ENCODE peak calls at places on chromosome 17, in eight cellular contexts. One of them, this sample, is unnamed.

GRCh38 chr17:64662774-64663367 is 764 bp upstream of the SMURF2 start:
- DNase-seq in activated CD8-positive, alpha-beta memory T cell treated with anti-CD3 and anti-CD28 coated beads, Interleukin-2, amount 50 U/mL, for 4 hours: no peak
- DNase-seq in ACHN: no peak
- DNase-seq in left cardiac atrium: no peak
- DNase-seq in renal cortical epithelial cell: no peak
- DNase-seq in LoVo: no peak
- DNase-seq in T1000: no peak
- DNase-seq in stimulated activated CD4-positive, alpha-beta T cell treated with anti-CD3 and anti-CD28 coated beads, Interleukin-15, amount 100 ng/mL, for 24 hours: no peak
- DNase-seq in this sample: no peak

GRCh38 chr17:47987240-47987835 is 16.4 kb downstream of the CDK5RAP3 start:
- DNase-seq in activated CD8-positive, alpha-beta memory T cell treated with anti-CD3 and anti-CD28 coated beads, Interleukin-2, amount 50 U/mL, for 4 hours: no peak
- DNase-seq in ACHN: no peak
- DNase-seq in left cardiac atrium: no peak
- DNase-seq in renal cortical epithelial cell: peak
- DNase-seq in LoVo: no peak
- DNase-seq in T1000: peak
- DNase-seq in stimulated activated CD4-positive, alpha-beta T cell treated with anti-CD3 and anti-CD28 coated beads, Interleukin-15, amount 100 ng/mL, for 24 hours: no peak
- DNase-seq in this sample: no peak

GRCh38 chr17:42182927-42183734 is 2.1 kb downstream of the HCRT start:
- DNase-seq in activated CD8-positive, alpha-beta memory T cell treated with anti-CD3 and anti-CD28 coated beads, Interleukin-2, amount 50 U/mL, for 4 hours: no peak
- DNase-seq in ACHN: peak
- DNase-seq in left cardiac atrium: no peak
- DNase-seq in renal cortical epithelial cell: peak
- DNase-seq in LoVo: peak
- DNase-seq in T1000: no peak
- DNase-seq in stimulated activated CD4-positive, alpha-beta T cell treated with anti-CD3 and anti-CD28 coated beads, Interleukin-15, amount 100 ng/mL, for 24 hours: no peak
- DNase-seq in this sample: no peak

GRCh38 chr17:1906622-1907021 is 76.8 kb downstream of the RPA1 start:
- DNase-seq in activated CD8-positive, alpha-beta memory T cell treated with anti-CD3 and anti-CD28 coated beads, Interleukin-2, amount 50 U/mL, for 4 hours: no peak
- DNase-seq in ACHN: no peak
- DNase-seq in left cardiac atrium: no peak
- DNase-seq in renal cortical epithelial cell: no peak
- DNase-seq in LoVo: no peak
- DNase-seq in T1000: no peak
- DNase-seq in stimulated activated CD4-positive, alpha-beta T cell treated with anti-CD3 and anti-CD28 coated beads, Interleukin-15, amount 100 ng/mL, for 24 hours: no peak
- DNase-seq in this sample: no peak

GRCh38 chr17:81487487-81488275 is 24.9 kb downstream of the ACTG1 start:
- DNase-seq in activated CD8-positive, alpha-beta memory T cell treated with anti-CD3 and anti-CD28 coated beads, Interleukin-2, amount 50 U/mL, for 4 hours: peak
- DNase-seq in ACHN: peak
- DNase-seq in left cardiac atrium: peak
- DNase-seq in renal cortical epithelial cell: no peak
- DNase-seq in LoVo: peak
- DNase-seq in T1000: peak
- DNase-seq in stimulated activated CD4-positive, alpha-beta T cell treated with anti-CD3 and anti-CD28 coated beads, Interleukin-15, amount 100 ng/mL, for 24 hours: peak
- DNase-seq in this sample: peak

GRCh38 chr17:39894681-39895376 is 23.6 kb downstream of the GSDMB start:
- DNase-seq in activated CD8-positive, alpha-beta memory T cell treated with anti-CD3 and anti-CD28 coated beads, Interleukin-2, amount 50 U/mL, for 4 hours: no peak
- DNase-seq in ACHN: no peak
- DNase-seq in left cardiac atrium: no peak
- DNase-seq in renal cortical epithelial cell: no peak
- DNase-seq in LoVo: no peak
- DNase-seq in T1000: no peak
- DNase-seq in stimulated activated CD4-positive, alpha-beta T cell treated with anti-CD3 and anti-CD28 coated beads, Interleukin-15, amount 100 ng/mL, for 24 hours: no peak
- DNase-seq in this sample: no peak

GRCh38 chr17:74126179-74126900 is 77.1 kb upstream of the RPL38 start:
- DNase-seq in activated CD8-positive, alpha-beta memory T cell treated with anti-CD3 and anti-CD28 coated beads, Interleukin-2, amount 50 U/mL, for 4 hours: no peak
- DNase-seq in ACHN: no peak
- DNase-seq in left cardiac atrium: no peak
- DNase-seq in renal cortical epithelial cell: no peak
- DNase-seq in LoVo: no peak
- DNase-seq in T1000: no peak
- DNase-seq in stimulated activated CD4-positive, alpha-beta T cell treated with anti-CD3 and anti-CD28 coated beads, Interleukin-15, amount 100 ng/mL, for 24 hours: no peak
- DNase-seq in this sample: peak

GRCh38 chr17:15912416-15912955 is 32.4 kb upstream of the ADORA2B start:
- DNase-seq in activated CD8-positive, alpha-beta memory T cell treated with anti-CD3 and anti-CD28 coated beads, Interleukin-2, amount 50 U/mL, for 4 hours: no peak
- DNase-seq in ACHN: no peak
- DNase-seq in left cardiac atrium: no peak
- DNase-seq in renal cortical epithelial cell: no peak
- DNase-seq in LoVo: no peak
- DNase-seq in T1000: no peak
- DNase-seq in stimulated activated CD4-positive, alpha-beta T cell treated with anti-CD3 and anti-CD28 coated beads, Interleukin-15, amount 100 ng/mL, for 24 hours: no peak
- DNase-seq in this sample: no peak

GRCh38 chr17:33732116-33732515 is 439.0 kb upstream of the ASIC2 start:
- DNase-seq in activated CD8-positive, alpha-beta memory T cell treated with anti-CD3 and anti-CD28 coated beads, Interleukin-2, amount 50 U/mL, for 4 hours: no peak
- DNase-seq in ACHN: peak
- DNase-seq in left cardiac atrium: no peak
- DNase-seq in renal cortical epithelial cell: no peak
- DNase-seq in LoVo: no peak
- DNase-seq in T1000: no peak
- DNase-seq in stimulated activated CD4-positive, alpha-beta T cell treated with anti-CD3 and anti-CD28 coated beads, Interleukin-15, amount 100 ng/mL, for 24 hours: no peak
- DNase-seq in this sample: no peak

GRCh38 chr17:50344712-50345380 is 1.1 kb upstream of the XYLT2 start:
- DNase-seq in activated CD8-positive, alpha-beta memory T cell treated with anti-CD3 and anti-CD28 coated beads, Interleukin-2, amount 50 U/mL, for 4 hours: no peak
- DNase-seq in ACHN: no peak
- DNase-seq in left cardiac atrium: no peak
- DNase-seq in renal cortical epithelial cell: no peak
- DNase-seq in LoVo: no peak
- DNase-seq in T1000: no peak
- DNase-seq in stimulated activated CD4-positive, alpha-beta T cell treated with anti-CD3 and anti-CD28 coated beads, Interleukin-15, amount 100 ng/mL, for 24 hours: no peak
- DNase-seq in this sample: no peak

GRCh38 chr17:82320956-82321927 is 3.8 kb upstream of the CD7 start:
- DNase-seq in activated CD8-positive, alpha-beta memory T cell treated with anti-CD3 and anti-CD28 coated beads, Interleukin-2, amount 50 U/mL, for 4 hours: peak
- DNase-seq in ACHN: peak
- DNase-seq in left cardiac atrium: no peak
- DNase-seq in renal cortical epithelial cell: no peak
- DNase-seq in LoVo: no peak
- DNase-seq in T1000: no peak
- DNase-seq in stimulated activated CD4-positive, alpha-beta T cell treated with anti-CD3 and anti-CD28 coated beads, Interleukin-15, amount 100 ng/mL, for 24 hours: peak
- DNase-seq in this sample: peak

GRCh38 chr17:81264640-81265039 is 25.5 kb downstream of the NDUFAF8 start:
- DNase-seq in activated CD8-positive, alpha-beta memory T cell treated with anti-CD3 and anti-CD28 coated beads, Interleukin-2, amount 50 U/mL, for 4 hours: no peak
- DNase-seq in ACHN: no peak
- DNase-seq in left cardiac atrium: no peak
- DNase-seq in renal cortical epithelial cell: no peak
- DNase-seq in LoVo: no peak
- DNase-seq in T1000: no peak
- DNase-seq in stimulated activated CD4-positive, alpha-beta T cell treated with anti-CD3 and anti-CD28 coated beads, Interleukin-15, amount 100 ng/mL, for 24 hours: no peak
- DNase-seq in this sample: no peak